ENCODE peak calls at places on chromosomes 12 and 14, in six cellular contexts. D, B, T, U, A and F are unnamed samples.

GRCh38 chr14:63874223-63874622 is 21.4 kb downstream of the SYNE2 start:
- DNase-seq in B (no peak), A (no peak), T (no peak), U (no peak), D (no peak), F (no peak)

GRCh38 chr12:104569348-104570173 is 112.8 kb downstream of the CHST11 start:
- DNase-seq in B (no peak), T (no peak), U (no peak), D (no peak), A (no peak), F (no peak)

GRCh38 chr12:3747976-3748619 is 4.8 kb downstream of the CRACR2A start:
- DNase-seq in D (no peak), T (no peak), A (no peak), U (no peak), B (no peak), F (no peak)

GRCh38 chr12:101785671-101786070 is 45.1 kb downstream of the GNPTAB start:
- DNase-seq in D (no peak), U (no peak), T (no peak), A (no peak), B (no peak), F (no peak)

GRCh38 chr12:13101854-13102375 is 1.6 kb downstream of the GSG1 start:
- DNase-seq in U (no peak), A (no peak), T (no peak), B (no peak), D (no peak), F (no peak)

GRCh38 chr12:128190614-128191013 is 76.4 kb upstream of the TMEM132C start:
- DNase-seq in T (no peak), A (no peak), B (peak), D (no peak), U (no peak), F (no peak)

GRCh38 chr12:14771651-14772137 is 31.6 kb downstream of the WBP11 start:
- DNase-seq in T (no peak), D (no peak), B (no peak), A (peak), U (no peak), F (no peak)

GRCh38 chr14:90553921-90554336 is 157.1 kb downstream of the CALM1 start:
- DNase-seq in T (no peak), A (no peak), U (no peak), D (no peak), B (no peak), F (no peak)

GRCh38 chr12:79662046-79662811 is 28.5 kb downstream of the PAWR start:
- DNase-seq in A (no peak), T (peak), B (no peak), U (no peak), D (no peak), F (no peak)

GRCh38 chr14:33954016-33954598 is 3.2 kb upstream of the EGLN3 start:
- DNase-seq in T (no peak), D (no peak), B (no peak), U (no peak), A (no peak), F (no peak)

GRCh38 chr14:75824328-75824727 is 157.5 kb downstream of the TGFB3 start:
- DNase-seq in B (no peak), A (no peak), U (no peak), D (no peak), T (no peak), F (no peak)

GRCh38 chr12:96078281-96078761 is 42.9 kb upstream of the LTA4H start:
- DNase-seq in T (no peak), U (peak), D (no peak), B (no peak), A (no peak), F (peak)

GRCh38 chr12:93156091-93156490 is 221.6 kb upstream of the NUDT4 start:
- DNase-seq in B (no peak), A (no peak), U (no peak), T (no peak), D (no peak), F (no peak)

GRCh38 chr12:65673291-65673690 is 151.0 kb upstream of the HMGA2 start:
- DNase-seq in D (no peak), U (no peak), A (no peak), B (no peak), T (no peak), F (peak)

GRCh38 chr14:65042731-65043372 is 56.2 kb downstream of the FNTB start:
- DNase-seq in B (no peak), T (no peak), A (no peak), U (no peak), D (no peak), F (no peak)

GRCh38 chr12:92942905-92943304 is 13.8 kb upstream of the EEA1 start:
- DNase-seq in D (no peak), U (no peak), T (peak), A (no peak), B (no peak), F (peak)

GRCh38 chr14:100484531-100485267 is 102.5 kb downstream of the BEGAIN start:
- DNase-seq in B (no peak), T (peak), U (no peak), D (no peak), A (no peak), F (no peak)

GRCh38 chr12:25469861-25470260 is 83.2 kb downstream of the LMNTD1 start:
- DNase-seq in U (no peak), B (no peak), D (no peak), A (no peak), T (no peak), F (no peak)

GRCh38 chr14:74555476-74556050 is 56.5 kb downstream of the LTBP2 start:
- DNase-seq in B (no peak), D (no peak), T (no peak), U (no peak), A (no peak), F (no peak)

GRCh38 chr14:89294872-89295271 is 122.2 kb downstream of the FOXN3 start:
- DNase-seq in A (no peak), U (no peak), D (no peak), B (no peak), T (no peak), F (no peak)

GRCh38 chr12:22064968-22065367 is 18.9 kb downstream of the CMAS start:
- DNase-seq in A (no peak), D (no peak), U (no peak), B (no peak), T (no peak), F (no peak)

GRCh38 chr12:62928632-62929031 is 6.3 kb downstream of the PPM1H start:
- DNase-seq in B (no peak), T (no peak), D (no peak), A (no peak), U (no peak), F (no peak)

GRCh38 chr14:59398841-59399240 is 66.3 kb downstream of the GPR135 start:
- DNase-seq in D (no peak), U (no peak), A (no peak), T (no peak), B (no peak), F (peak)

GRCh38 chr14:59004012-59004411 is 184.5 kb upstream of the DAAM1 start:
- DNase-seq in T (peak), D (no peak), A (no peak), U (no peak), B (no peak), F (peak)

GRCh38 chr14:22850944-22851790 is 14.8 kb downstream of the MMP14 start:
- DNase-seq in D (peak), U (peak), A (no peak), T (peak), B (no peak), F (peak)

GRCh38 chr14:94288610-94289465 is 4.2 kb downstream of the SERPINA10 start:
- DNase-seq in B (no peak), A (no peak), U (no peak), T (no peak), D (no peak), F (no peak)

GRCh38 chr12:64082866-64083268 is 139.2 kb downstream of the KICS2 start:
- DNase-seq in T (no peak), U (no peak), B (no peak), A (no peak), D (no peak), F (no peak)

GRCh38 chr12:64077922-64078321 is 144.2 kb downstream of the KICS2 start:
- DNase-seq in A (no peak), U (no peak), T (no peak), B (no peak), D (no peak), F (peak)

GRCh38 chr12:64083285-64084210 is 138.5 kb downstream of the KICS2 start:
- DNase-seq in U (peak), B (no peak), A (no peak), T (peak), D (peak), F (peak)

GRCh38 chr12:64080319-64081008 is 141.6 kb downstream of the KICS2 start:
- DNase-seq in T (no peak), B (no peak), A (no peak), D (no peak), U (no peak), F (no peak)

GRCh38 chr12:64081020-64081419 is 141.1 kb downstream of the KICS2 start:
- DNase-seq in T (no peak), B (no peak), D (no peak), A (no peak), U (no peak), F (no peak)
- TF ChIP-seq CTCF in T (no peak), B (no peak), D (no peak), A (no peak), U (no peak), F (no peak)

GRCh38 chr12:115468087-115468510 is 784.1 kb upstream of the TBX3 start:
- DNase-seq in D (no peak), B (no peak), T (no peak), U (no peak), A (peak), F (peak)
- TF ChIP-seq CTCF in D (no peak), B (peak), T (peak), U (peak), A (no peak), F (peak)

GRCh38 chr12:54282949-54283593 is 2.5 kb downstream of the HNRNPA1 start:
- DNase-seq in D (no peak), A (no peak), B (no peak), U (peak), T (no peak), F (no peak)

GRCh38 chr12:54286042-54286931 is 5.8 kb downstream of the HNRNPA1 start:
- DNase-seq in D (no peak), A (no peak), B (no peak), T (no peak), U (no peak), F (no peak)

GRCh38 chr12:54287316-54288157 is 7.0 kb downstream of the HNRNPA1 start:
- DNase-seq in D (no peak), B (no peak), T (peak), A (no peak), U (no peak), F (no peak)

GRCh38 chr12:54280401-54281260 is at the start of gene HNRNPA1:
- DNase-seq in B (peak), U (peak), T (peak), A (peak), D (peak), F (peak)

DNA sequence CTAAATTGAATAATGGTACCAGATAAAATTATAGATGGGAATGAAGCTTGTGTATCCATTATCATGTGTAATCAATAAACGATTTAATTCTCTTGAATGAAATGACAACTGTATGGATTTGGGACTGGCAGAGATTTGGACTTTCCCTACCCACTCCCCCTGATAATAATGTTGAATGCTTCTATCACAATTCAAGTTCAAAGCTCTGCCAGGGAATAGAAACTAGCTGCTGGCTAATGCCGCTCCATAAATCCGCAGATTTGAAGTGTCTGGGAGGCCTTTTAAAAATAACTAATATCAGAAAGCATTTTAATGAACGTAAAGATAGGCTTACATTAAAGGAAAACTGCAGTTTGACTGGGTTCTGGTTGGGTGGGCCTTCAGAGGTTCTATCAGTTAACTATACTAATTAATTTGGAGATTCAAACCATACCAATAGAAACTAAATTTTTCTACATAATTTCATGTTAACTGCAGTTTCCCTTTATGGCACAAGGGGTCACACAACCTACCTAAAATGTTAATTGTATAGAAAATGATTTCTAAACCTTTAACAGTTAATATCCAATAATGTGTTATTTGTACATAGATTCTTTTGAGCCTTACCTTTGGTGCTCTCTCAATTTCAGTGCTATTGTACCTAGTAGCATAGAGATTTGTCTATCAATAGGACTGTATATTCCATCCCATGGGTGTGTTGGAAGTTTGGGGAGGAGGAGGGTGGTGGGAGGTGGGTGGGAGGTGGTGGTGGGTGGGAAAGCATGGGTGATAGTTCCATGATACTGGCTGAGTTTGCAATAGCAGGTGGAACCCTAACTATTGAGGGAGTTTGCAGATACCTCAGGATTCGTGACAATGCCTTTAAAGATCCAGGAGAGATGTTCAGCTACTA is 4.9 kb downstream of the HNRNPA1 start:
- DNase-seq in T (no peak), U (no peak), B (no peak), D (no peak), A (no peak), F (peak)
- TF ChIP-seq CTCF in T (peak), U (no peak), B (peak), D (no peak), A (no peak), F (peak)

DNA sequence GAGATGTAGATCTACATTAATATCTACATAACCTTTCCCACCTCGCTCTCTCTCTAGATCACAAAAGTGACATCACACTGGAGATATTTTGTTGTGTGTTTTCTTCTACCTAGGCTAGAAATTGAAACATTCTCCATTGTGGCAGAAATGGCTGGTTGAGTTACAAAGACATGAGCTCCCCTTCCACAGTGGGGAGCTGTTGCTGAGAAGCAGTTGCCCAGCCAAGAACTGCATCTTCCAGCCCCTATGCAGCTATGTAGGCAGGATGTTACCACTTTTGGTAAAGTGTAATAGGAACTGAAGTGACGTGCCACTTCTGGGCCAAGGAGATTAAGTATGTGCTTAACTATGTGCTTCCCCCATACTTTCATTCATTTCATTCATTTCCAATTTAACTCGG is 138.7 kb upstream of the E2F7 start:
- DNase-seq in T (no peak), A (peak), B (no peak), D (no peak), U (no peak), F (peak)
- TF ChIP-seq CTCF in T (no peak), A (no peak), B (no peak), D (no peak), U (peak), F (peak)

DNA sequence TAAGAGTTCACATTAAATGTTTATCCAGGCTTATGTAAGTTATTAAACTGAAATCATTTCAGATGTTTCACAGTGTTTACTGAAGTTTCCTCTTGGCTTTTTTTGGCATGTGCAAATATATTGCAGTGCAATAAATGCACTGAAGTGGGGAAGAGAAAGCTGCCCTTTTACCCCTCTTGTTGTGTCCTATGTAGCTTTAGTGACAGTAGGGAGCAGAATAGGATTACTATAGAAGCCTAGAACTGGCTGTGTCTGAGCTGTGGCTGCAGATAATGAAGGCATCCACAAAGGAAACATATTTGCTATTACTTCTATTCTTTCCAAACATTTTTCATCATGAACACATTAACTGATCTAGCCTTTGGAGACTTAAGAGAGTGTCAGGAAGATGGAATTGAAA is 24.1 kb upstream of the CNTN1 start:
- DNase-seq in A (no peak), T (no peak), B (no peak), D (no peak), U (no peak), F (no peak)
- TF ChIP-seq CTCF in A (no peak), T (no peak), B (no peak), D (no peak), U (no peak), F (no peak)

GRCh38 chr14:82011460-82011859 is 477.8 kb upstream of the SEL1L start:
- DNase-seq in T (no peak), D (no peak), A (no peak), B (no peak), U (no peak), F (no peak)

GRCh38 chr14:82003418-82003817 is 469.8 kb upstream of the SEL1L start:
- DNase-seq in D (no peak), U (no peak), T (no peak), B (no peak), A (no peak), F (no peak)

GRCh38 chr14:82009993-82010392 is 476.3 kb upstream of the SEL1L start:
- DNase-seq in T (no peak), B (no peak), A (no peak), D (no peak), U (no peak), F (no peak)

DNA sequence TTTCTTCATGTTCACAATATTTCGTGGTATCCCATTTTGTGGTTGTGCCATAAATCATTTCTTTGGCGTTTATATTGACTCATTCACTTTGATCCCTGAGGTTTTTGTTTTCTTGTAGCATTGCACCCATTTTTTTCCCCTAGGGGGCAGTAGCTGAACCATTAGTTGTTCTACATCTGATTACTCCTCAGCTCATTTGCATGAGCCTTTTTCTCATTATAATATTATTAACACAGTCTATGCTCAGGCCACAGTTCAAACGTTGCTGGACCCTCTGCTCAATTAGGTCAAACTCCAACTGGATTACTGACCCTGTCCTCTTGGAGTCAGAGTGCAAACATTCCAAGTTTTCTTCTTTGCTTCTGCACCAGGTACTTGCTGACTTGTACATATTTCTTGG is 475.4 kb upstream of the SEL1L start:
- DNase-seq in B (no peak), A (no peak), D (no peak), U (no peak), T (no peak), F (no peak)
- TF ChIP-seq CTCF in B (peak), A (peak), D (no peak), U (no peak), T (no peak), F (no peak)

GRCh38 chr12:89162704-89163261 is 189.5 kb downstream of the DUSP6 start:
- DNase-seq in B (no peak), D (peak), A (no peak), T (peak), U (peak), F (peak)
- TF ChIP-seq CTCF in B (no peak), D (no peak), A (no peak), T (no peak), U (no peak), F (no peak)

DNA sequence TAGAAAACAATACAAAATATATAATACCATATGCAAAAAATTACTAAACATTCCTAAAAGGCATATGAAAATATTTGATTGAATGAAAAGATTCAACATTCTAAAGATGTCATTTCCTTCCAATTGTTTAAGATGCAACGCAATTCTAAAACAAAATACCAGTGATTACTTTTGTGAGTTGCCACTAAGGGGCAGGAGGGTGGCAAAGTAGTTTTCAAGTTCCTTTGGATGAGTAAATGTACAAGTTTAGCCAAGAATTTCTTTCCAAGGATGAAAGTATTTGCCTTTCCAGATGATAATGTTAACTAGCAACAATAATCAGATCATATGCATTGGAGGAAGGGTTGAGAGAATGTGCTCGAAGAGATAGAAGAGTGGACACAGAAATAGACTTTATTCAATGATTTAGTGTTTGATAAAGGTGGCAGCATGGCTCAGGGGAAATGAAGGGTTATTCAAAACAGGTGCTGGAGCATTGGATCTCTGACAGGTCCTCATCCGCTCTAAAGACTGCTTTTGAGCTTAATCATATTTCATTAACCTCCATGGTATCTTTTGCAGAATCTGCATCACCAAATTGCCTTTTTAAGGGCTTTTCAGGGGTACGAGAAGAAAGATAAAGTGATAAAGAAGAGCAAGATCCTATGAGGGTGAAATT is 678.5 kb upstream of the TBX3 start:
- DNase-seq in T (peak), A (no peak), D (no peak), B (no peak), U (no peak), F (peak)
- TF ChIP-seq CTCF in T (peak), A (no peak), D (no peak), B (no peak), U (no peak), F (no peak)